ENCODE peak calls at places on chromosomes 2 and 18, in seven cellular contexts. G is PC-3, B is left ventricle myocardium inferior, O is uterus, I is esophagus squamous epithelium, T is osteoblast, Q is heart left ventricle. F is an unnamed sample. For H3K4me1, the result is how much of the 10 kb centered on the place peaks cover.

GRCh38 chr18:22074343-22075070 is 94.9 kb upstream of the GATA6 start:
- DNase-seq in I (no peak), G (no peak), T (no peak), B (no peak), Q (no peak), O (no peak), F (no peak)

GRCh38 chr18:51881394-51881793 is 458.6 kb upstream of the DCC start:
- DNase-seq in B (no peak), G (no peak), I (no peak), O (no peak), T (no peak), Q (no peak), F (no peak)

GRCh38 chr2:160498147-160498546 is 4.5 kb upstream of the RBMS1 start:
- DNase-seq in O (no peak), B (no peak), Q (no peak), I (no peak), G (no peak), T (no peak), F (no peak)

GRCh38 chr18:79704631-79705030 is 25.0 kb downstream of the CTDP1 start:
- DNase-seq in B (no peak), Q (no peak), O (no peak), G (no peak), I (no peak), T (no peak), F (no peak)

GRCh38 chr2:241817126-241817820 is 8.3 kb downstream of the NEU4 start:
- DNase-seq in B (no peak), Q (no peak), G (no peak), T (peak), I (no peak), O (no peak), F (no peak)

GRCh38 chr2:128622371-128622770 is 303.7 kb upstream of the HS6ST1 start:
- DNase-seq in I (no peak), G (no peak), Q (peak), T (peak), O (no peak), B (no peak), F (no peak)

GRCh38 chr2:41705634-41706033 is 342.2 kb upstream of the PKDCC start:
- DNase-seq in I (no peak), T (no peak), Q (no peak), O (no peak), B (no peak), G (no peak), F (no peak)

GRCh38 chr18:57051586-57052044 is 95.3 kb upstream of the BOD1L2 start:
- DNase-seq in B (no peak), O (no peak), G (no peak), T (no peak), Q (no peak), I (no peak), F (no peak)

GRCh38 chr18:61183798-61184197 is 149.4 kb upstream of the CDH20 start:
- DNase-seq in Q (no peak), B (no peak), O (no peak), I (no peak), T (no peak), G (no peak), F (no peak)

GRCh38 chr18:44909191-44909719 is 228.6 kb downstream of the SETBP1 start:
- DNase-seq in O (peak), G (no peak), T (no peak), Q (no peak), B (no peak), I (no peak), F (no peak)

GRCh38 chr2:8234757-8235374 is 447.0 kb upstream of the ID2 start:
- DNase-seq in B (no peak), G (no peak), Q (no peak), I (no peak), O (no peak), T (no peak), F (no peak)

GRCh38 chr2:71892896-71893295 is 254.8 kb downstream of the CYP26B1 start:
- DNase-seq in T (peak), B (no peak), O (no peak), G (no peak), I (no peak), Q (no peak), F (no peak)

GRCh38 chr2:105344704-105345345 is 7.5 kb downstream of the C2orf49 start:
- DNase-seq in O (no peak), T (no peak), Q (no peak), I (no peak), B (no peak), G (peak), F (no peak)

GRCh38 chr2:97728091-97728596 is 14.8 kb downstream of the ZAP70 start:
- DNase-seq in O (no peak), G (peak), B (peak), I (no peak), T (peak), Q (no peak), F (no peak)

GRCh38 chr2:167924556-167924955 is 322.8 kb downstream of the STK39 start:
- DNase-seq in T (no peak), I (no peak), Q (no peak), B (no peak), G (peak), O (no peak), F (no peak)

GRCh38 chr18:62781893-62782292 is 66.6 kb downstream of the PHLPP1 start:
- DNase-seq in T (peak), O (peak), G (peak), Q (no peak), I (no peak), B (no peak), F (no peak)

GRCh38 chr2:182186132-182186735 is 200.6 kb downstream of the PPP1R1C start:
- DNase-seq in Q (no peak), G (peak), T (no peak), B (no peak), O (no peak), I (no peak), F (no peak)

GRCh38 chr2:35503311-35503710 is 852.3 kb upstream of the CRIM1 start:
- DNase-seq in B (no peak), O (no peak), Q (no peak), T (no peak), I (no peak), G (no peak), F (no peak)

GRCh38 chr2:215812966-215813365 is 200.4 kb downstream of the MREG start:
- DNase-seq in T (no peak), G (peak), O (no peak), B (no peak), I (no peak), Q (no peak), F (no peak)

GRCh38 chr2:95062247-95062646 is 36.7 kb downstream of the MAL start:
- DNase-seq in G (no peak), O (no peak), B (no peak), T (no peak), Q (peak), I (no peak), F (no peak)

GRCh38 chr2:51718881-51719280 is 686.9 kb upstream of the NRXN1 start:
- DNase-seq in G (no peak), B (no peak), O (no peak), T (no peak), I (no peak), Q (no peak), F (no peak)

GRCh38 chr2:46277470-46278190 is 19.6 kb upstream of the EPAS1 start:
- DNase-seq in B (peak), G (peak), T (no peak), Q (peak), I (no peak), O (no peak), F (no peak)

GRCh38 chr2:72788756-72789155 is 37.1 kb downstream of the EXOC6B start:
- DNase-seq in I (no peak), O (no peak), T (peak), B (no peak), Q (no peak), G (peak), F (no peak)

GRCh38 chr2:186848873-186849578 is at the start of gene ZSWIM2:
- DNase-seq in G (no peak), T (peak), Q (peak), I (no peak), O (peak), B (peak), F (no peak)

DNA sequence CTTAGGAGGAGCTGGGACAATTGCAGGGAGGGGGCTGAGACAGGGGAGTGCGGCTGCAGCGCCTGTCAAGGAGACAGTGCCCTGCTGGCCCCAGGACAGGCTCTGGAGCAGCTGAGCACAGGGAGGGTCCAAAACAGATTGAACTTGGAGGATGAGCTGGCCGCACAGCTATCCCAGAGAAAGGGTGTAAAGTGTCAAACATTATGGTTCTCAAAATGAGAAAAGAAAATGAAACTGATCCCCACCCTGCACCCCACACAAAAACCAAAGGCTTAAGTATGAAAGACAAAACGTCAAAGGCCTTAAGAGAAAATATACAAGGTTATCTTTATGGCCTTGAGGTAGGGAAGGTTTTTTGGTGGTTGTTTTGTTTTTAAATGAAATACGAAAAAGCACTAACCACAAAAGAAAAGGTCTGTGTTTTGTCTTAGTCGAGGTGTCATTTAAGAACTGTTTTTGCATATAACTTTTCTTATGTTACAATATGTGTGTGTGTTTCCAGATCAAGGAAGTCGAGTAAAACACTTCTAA is 111.8 kb downstream of the HDAC4 start:
- DNase-seq in B (no peak), I (no peak), T (peak), Q (no peak), G (no peak), O (no peak), F (no peak)
- H3K4me1 ChIP-seq in B (half or more), I (half or more), T (under half), Q (half or more), G (under half), O (under half), F (under half)

DNA sequence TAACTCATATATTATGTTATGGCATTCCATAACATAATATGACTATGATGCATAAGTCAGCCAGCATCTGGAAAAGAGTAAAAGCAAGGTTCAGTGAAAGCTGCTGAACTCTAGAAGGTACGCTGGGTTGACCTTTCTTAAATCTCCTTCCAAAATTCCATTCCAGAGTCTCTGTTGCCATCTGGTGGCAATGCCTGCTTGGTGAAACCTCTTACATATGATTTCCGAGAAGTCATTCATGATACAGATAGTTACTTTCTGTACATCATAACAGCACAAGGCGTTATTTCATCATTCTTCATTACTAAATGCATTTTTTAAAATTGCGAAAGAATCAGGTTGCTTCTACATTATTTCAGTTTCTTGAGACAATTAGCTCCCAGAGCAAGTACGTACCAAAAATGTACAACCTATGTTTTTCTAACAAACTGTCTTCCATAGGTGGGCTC is 7.0 kb upstream of the EPG5 start:
- DNase-seq in O (peak), B (peak), T (peak), Q (peak), I (no peak), G (peak), F (no peak)
- H3K4me3 ChIP-seq in O (no peak), B (no peak), T (peak), Q (no peak), I (no peak), G (no peak), F (no peak)

GRCh38 chr2:10285578-10286198 is 17.0 kb upstream of the HPCAL1 start:
- DNase-seq in B (peak), G (peak), T (peak), O (peak), I (no peak), Q (peak), F (peak)
- TF ChIP-seq CTCF in B (no peak), G (no peak), T (no peak), O (no peak), I (no peak), Q (no peak), F (peak)

GRCh38 chr2:200767111-200767885 is 44.4 kb upstream of the BZW1 start:
- DNase-seq in T (no peak), I (no peak), O (no peak), Q (no peak), B (no peak), G (peak), F (no peak)
- H3K4me1 ChIP-seq in T (under half), I (under half), O (under half), Q (under half), B (under half), G (half or more), F (under half)

GRCh38 chr2:229783108-229783721 is 68.9 kb upstream of the DNER start:
- DNase-seq in G (no peak), O (no peak), T (no peak), I (no peak), Q (no peak), B (no peak), F (no peak)
- H3K4me3 ChIP-seq in G (no peak), O (no peak), T (no peak), I (no peak), Q (no peak), B (no peak), F (no peak)

GRCh38 chr2:63044360-63045327 is 6.0 kb upstream of the OTX1 start:
- DNase-seq in O (no peak), B (no peak), G (no peak), T (peak), Q (no peak), I (no peak), F (no peak)

GRCh38 chr2:63047193-63047533 is 3.5 kb upstream of the OTX1 start:
- DNase-seq in T (peak), O (no peak), B (no peak), I (no peak), G (no peak), Q (no peak), F (no peak)

GRCh38 chr2:63038034-63038433 is 12.6 kb upstream of the OTX1 start:
- DNase-seq in O (no peak), Q (no peak), T (no peak), B (no peak), G (no peak), I (no peak), F (no peak)

GRCh38 chr2:63040586-63040985 is 10.0 kb upstream of the OTX1 start:
- DNase-seq in Q (no peak), O (no peak), I (no peak), T (no peak), G (no peak), B (no peak), F (no peak)

DNA sequence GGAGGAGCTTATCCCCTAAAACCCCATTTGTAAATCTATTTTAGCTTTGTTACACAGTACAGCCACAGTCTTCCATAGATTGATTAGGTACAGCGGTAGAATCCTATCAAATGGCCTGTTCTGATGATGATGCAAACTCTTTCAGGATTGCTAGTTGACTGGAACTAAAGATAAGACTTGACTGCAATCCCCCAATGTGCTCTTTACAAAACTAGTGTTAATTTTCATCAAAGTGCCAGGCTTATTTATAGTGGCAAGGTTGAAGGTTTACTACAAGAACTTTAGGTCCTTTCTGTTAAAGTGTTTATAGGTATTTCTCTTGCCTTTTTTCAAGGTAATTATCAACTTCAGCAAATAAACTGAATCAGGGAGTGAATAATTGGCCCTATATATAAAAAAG is 9.0 kb upstream of the OTX1 start:
- DNase-seq in O (no peak), I (no peak), T (no peak), Q (no peak), G (no peak), B (no peak), F (no peak)
- TF ChIP-seq CTCF in O (no peak), I (no peak), T (no peak), Q (no peak), G (no peak), B (no peak), F (no peak)

F was measured in ascending aorta.